ENCODE peak calls at places on chromosomes 6 and 20, in six cellular contexts. One of them, this sample, is unnamed.

GRCh38 chr20:32271620-32272019 is 5.8 kb upstream of the KIF3B start:
- DNase-seq in nephron progenitor cell: no peak
- DNase-seq in iris pigment epithelial cell: no peak
- DNase-seq in fibroblast of lung: no peak
- DNase-seq in ACHN: no peak
- DNase-seq in fibroblast of the conjunctiva: no peak
- DNase-seq in this sample: no peak

GRCh38 chr20:21395666-21396044 is 1.7 kb downstream of the NKX2-4 start:
- DNase-seq in fibroblast of lung: peak; percentile 48
- DNase-seq in fibroblast of the conjunctiva: no peak
- DNase-seq in nephron progenitor cell: peak; percentile 45
- DNase-seq in ACHN: no peak
- DNase-seq in iris pigment epithelial cell: no peak
- DNase-seq in this sample: no peak

GRCh38 chr6:95203153-95203754 is 374.1 kb upstream of the MANEA start:
- DNase-seq in ACHN: peak; percentile 50
- DNase-seq in iris pigment epithelial cell: peak; percentile 60
- DNase-seq in fibroblast of the conjunctiva: peak; percentile 26
- DNase-seq in nephron progenitor cell: peak; percentile 52
- DNase-seq in fibroblast of lung: peak; percentile 19
- DNase-seq in this sample: peak; percentile 4

GRCh38 chr6:151999194-151999593 is 191.7 kb downstream of the ESR1 start:
- DNase-seq in ACHN: peak; percentile 1
- DNase-seq in fibroblast of the conjunctiva: no peak
- DNase-seq in iris pigment epithelial cell: peak; percentile 6
- DNase-seq in fibroblast of lung: peak; percentile 43
- DNase-seq in nephron progenitor cell: no peak
- DNase-seq in this sample: no peak

GRCh38 chr20:24522452-24523330 is 53.3 kb downstream of the SYNDIG1 start:
- DNase-seq in fibroblast of the conjunctiva: no peak
- DNase-seq in ACHN: no peak
- DNase-seq in nephron progenitor cell: no peak
- DNase-seq in fibroblast of lung: no peak
- DNase-seq in iris pigment epithelial cell: peak; percentile 3
- DNase-seq in this sample: no peak

GRCh38 chr20:57435498-57436222 is 44.5 kb downstream of the RBM38 start:
- DNase-seq in fibroblast of the conjunctiva: no peak
- DNase-seq in iris pigment epithelial cell: no peak
- DNase-seq in nephron progenitor cell: no peak
- DNase-seq in fibroblast of lung: peak; percentile 60
- DNase-seq in ACHN: no peak
- DNase-seq in this sample: no peak

GRCh38 chr6:14456941-14457340 is 339.4 kb downstream of the CD83 start:
- DNase-seq in nephron progenitor cell: no peak
- DNase-seq in fibroblast of the conjunctiva: no peak
- DNase-seq in iris pigment epithelial cell: no peak
- DNase-seq in ACHN: no peak
- DNase-seq in fibroblast of lung: no peak
- DNase-seq in this sample: no peak

GRCh38 chr20:15654208-15654649 is 919.0 kb downstream of the KIF16B start:
- DNase-seq in fibroblast of lung: peak; percentile 11
- DNase-seq in iris pigment epithelial cell: peak; percentile 51
- DNase-seq in fibroblast of the conjunctiva: peak; percentile 20
- DNase-seq in ACHN: peak; percentile 66
- DNase-seq in nephron progenitor cell: peak; percentile 25
- DNase-seq in this sample: no peak

GRCh38 chr6:113980937-113981554 is 10.1 kb upstream of the HDAC2 start:
- DNase-seq in fibroblast of lung: peak; percentile 38
- DNase-seq in iris pigment epithelial cell: peak; percentile 38
- DNase-seq in ACHN: peak; percentile 45
- DNase-seq in fibroblast of the conjunctiva: no peak
- DNase-seq in nephron progenitor cell: peak; percentile 26
- DNase-seq in this sample: no peak

GRCh38 chr6:13226071-13226470 is 102.3 kb downstream of the TBC1D7 start:
- DNase-seq in fibroblast of lung: no peak
- DNase-seq in ACHN: no peak
- DNase-seq in nephron progenitor cell: no peak
- DNase-seq in fibroblast of the conjunctiva: no peak
- DNase-seq in iris pigment epithelial cell: no peak
- DNase-seq in this sample: no peak

GRCh38 chr20:62618622-62619529 is 23.4 kb upstream of the SLCO4A1 start:
- DNase-seq in ACHN: no peak
- DNase-seq in iris pigment epithelial cell: no peak
- DNase-seq in fibroblast of lung: no peak
- DNase-seq in nephron progenitor cell: no peak
- DNase-seq in fibroblast of the conjunctiva: no peak
- DNase-seq in this sample: no peak

GRCh38 chr6:106549521-106549920 is 79.8 kb downstream of the RTN4IP1 start:
- DNase-seq in iris pigment epithelial cell: no peak
- DNase-seq in ACHN: no peak
- DNase-seq in fibroblast of the conjunctiva: no peak
- DNase-seq in nephron progenitor cell: no peak
- DNase-seq in fibroblast of lung: no peak
- DNase-seq in this sample: no peak

GRCh38 chr6:87827291-87827690 is 125.3 kb upstream of the AKIRIN2 start:
- DNase-seq in fibroblast of lung: no peak
- DNase-seq in iris pigment epithelial cell: no peak
- DNase-seq in ACHN: no peak
- DNase-seq in nephron progenitor cell: no peak
- DNase-seq in fibroblast of the conjunctiva: no peak
- DNase-seq in this sample: no peak

GRCh38 chr6:41336824-41337223 is 1.4 kb downstream of the NCR2 start:
- DNase-seq in fibroblast of the conjunctiva: no peak
- DNase-seq in ACHN: no peak
- DNase-seq in nephron progenitor cell: no peak
- DNase-seq in fibroblast of lung: no peak
- DNase-seq in iris pigment epithelial cell: no peak
- DNase-seq in this sample: no peak